ENCODE peak calls at places on chromosomes 3 and 15, in six cellular contexts. One of them, this sample, is unnamed.

GRCh38 chr3:27681249-27681748 is 40.8 kb downstream of the EOMES start:
- DNase-seq in ovary: peak; percentile 29
- DNase-seq in PC-3: peak; percentile 82
- DNase-seq in esophagus squamous epithelium: no peak
- DNase-seq in SJSA1: no peak
- DNase-seq in astrocyte: peak; percentile 77
- DNase-seq in this sample: no peak

GRCh38 chr3:98733055-98733777 is 29.9 kb upstream of the ST3GAL6 start:
- DNase-seq in ovary: no peak
- DNase-seq in PC-3: peak; percentile 38
- DNase-seq in esophagus squamous epithelium: no peak
- DNase-seq in SJSA1: no peak
- DNase-seq in astrocyte: peak; percentile 7
- DNase-seq in this sample: peak; percentile 33

GRCh38 chr3:190552969-190553759 is 39.3 kb downstream of the IL1RAP start:
- DNase-seq in ovary: no peak
- DNase-seq in PC-3: no peak
- DNase-seq in esophagus squamous epithelium: no peak
- DNase-seq in SJSA1: no peak
- DNase-seq in astrocyte: no peak
- DNase-seq in this sample: no peak

GRCh38 chr15:95347846-95348245 is 982.7 kb upstream of the NR2F2 start:
- DNase-seq in ovary: no peak
- DNase-seq in PC-3: peak; percentile 8
- DNase-seq in esophagus squamous epithelium: no peak
- DNase-seq in SJSA1: no peak
- DNase-seq in astrocyte: no peak
- DNase-seq in this sample: no peak

GRCh38 chr15:90463381-90463780 is 66.3 kb upstream of the CRTC3 start:
- DNase-seq in ovary: no peak
- DNase-seq in PC-3: peak; percentile 22
- DNase-seq in esophagus squamous epithelium: no peak
- DNase-seq in SJSA1: peak; percentile 51
- DNase-seq in astrocyte: peak; percentile 93
- DNase-seq in this sample: no peak

GRCh38 chr15:70853270-70853854 is 595 bp downstream of the LARP6 start:
- DNase-seq in ovary: peak; percentile 54
- DNase-seq in PC-3: peak; percentile 32
- DNase-seq in esophagus squamous epithelium: no peak
- DNase-seq in SJSA1: peak; percentile 63
- DNase-seq in astrocyte: peak; percentile 60
- DNase-seq in this sample: peak; percentile 60

GRCh38 chr15:36905908-36906307 is 194.4 kb downstream of the MEIS2 start:
- DNase-seq in ovary: no peak
- DNase-seq in PC-3: no peak
- DNase-seq in esophagus squamous epithelium: no peak
- DNase-seq in SJSA1: no peak
- DNase-seq in astrocyte: peak; percentile 85
- DNase-seq in this sample: no peak

GRCh38 chr3:187264946-187265345 is 26.6 kb downstream of the MASP1 start:
- DNase-seq in ovary: no peak
- DNase-seq in PC-3: no peak
- DNase-seq in esophagus squamous epithelium: no peak
- DNase-seq in SJSA1: no peak
- DNase-seq in astrocyte: peak; percentile 59
- DNase-seq in this sample: no peak

GRCh38 chr15:39976291-39977274 is 42.7 kb downstream of the EIF2AK4 start:
- DNase-seq in ovary: peak; percentile 68
- DNase-seq in PC-3: peak; percentile 75
- DNase-seq in esophagus squamous epithelium: no peak
- DNase-seq in SJSA1: peak; percentile 79
- DNase-seq in astrocyte: peak; percentile 53
- DNase-seq in this sample: no peak

GRCh38 chr3:141368062-141368924 is at the start of gene ZBTB38:
- DNase-seq in ovary: peak; percentile 89
- DNase-seq in PC-3: peak; percentile 89
- DNase-seq in esophagus squamous epithelium: peak; percentile 20
- DNase-seq in SJSA1: peak; percentile 98
- DNase-seq in astrocyte: peak; percentile 95
- DNase-seq in this sample: peak; percentile 93

GRCh38 chr3:171744055-171744741 is 66.1 kb downstream of the PLD1 start:
- DNase-seq in ovary: no peak
- DNase-seq in PC-3: no peak
- DNase-seq in esophagus squamous epithelium: no peak
- DNase-seq in SJSA1: no peak
- DNase-seq in astrocyte: no peak
- DNase-seq in this sample: no peak

GRCh38 chr15:88193415-88193814 is 63.1 kb downstream of the NTRK3 start:
- DNase-seq in ovary: no peak
- DNase-seq in PC-3: no peak
- DNase-seq in esophagus squamous epithelium: no peak
- DNase-seq in SJSA1: no peak
- DNase-seq in astrocyte: no peak
- DNase-seq in this sample: no peak

GRCh38 chr3:54954019-54954418 is 26.2 kb upstream of the LRTM1 start:
- DNase-seq in ovary: no peak
- DNase-seq in PC-3: peak; percentile 53
- DNase-seq in esophagus squamous epithelium: no peak
- DNase-seq in SJSA1: peak; percentile 63
- DNase-seq in astrocyte: peak; percentile 94
- DNase-seq in this sample: peak; percentile 60

GRCh38 chr3:53523346-53523745 is 28.9 kb downstream of the CACNA1D start:
- DNase-seq in ovary: no peak
- DNase-seq in PC-3: no peak
- DNase-seq in esophagus squamous epithelium: no peak
- DNase-seq in SJSA1: no peak
- DNase-seq in astrocyte: no peak
- DNase-seq in this sample: no peak

GRCh38 chr15:73165844-73166243 is 113.6 kb downstream of the NEO1 start:
- DNase-seq in ovary: no peak
- DNase-seq in PC-3: no peak
- DNase-seq in esophagus squamous epithelium: no peak
- DNase-seq in SJSA1: no peak
- DNase-seq in astrocyte: no peak
- DNase-seq in this sample: no peak

GRCh38 chr3:101036676-101037075 is 43.5 kb upstream of the ABI3BP start:
- DNase-seq in ovary: no peak
- DNase-seq in PC-3: no peak
- DNase-seq in esophagus squamous epithelium: no peak
- DNase-seq in SJSA1: no peak
- DNase-seq in astrocyte: peak; percentile 29
- DNase-seq in this sample: no peak

GRCh38 chr15:58396181-58396580 is 35.6 kb upstream of the LIPC start:
- DNase-seq in ovary: no peak
- DNase-seq in PC-3: peak; percentile 82
- DNase-seq in esophagus squamous epithelium: no peak
- DNase-seq in SJSA1: no peak
- DNase-seq in astrocyte: peak; percentile 84
- DNase-seq in this sample: peak; percentile 83

GRCh38 chr3:182740710-182741109 is 52.6 kb upstream of the ATP11B start:
- DNase-seq in ovary: no peak
- DNase-seq in PC-3: peak; percentile 87
- DNase-seq in esophagus squamous epithelium: no peak
- DNase-seq in SJSA1: no peak
- DNase-seq in astrocyte: no peak
- DNase-seq in this sample: no peak

GRCh38 chr3:20055020-20055775 is 15.0 kb downstream of the KAT2B start:
- DNase-seq in ovary: no peak
- DNase-seq in PC-3: no peak
- DNase-seq in esophagus squamous epithelium: no peak
- DNase-seq in SJSA1: no peak
- DNase-seq in astrocyte: no peak
- DNase-seq in this sample: no peak

GRCh38 chr3:88810455-88810854 is 297.0 kb upstream of the EPHA3 start:
- DNase-seq in ovary: no peak
- DNase-seq in PC-3: no peak
- DNase-seq in esophagus squamous epithelium: no peak
- DNase-seq in SJSA1: no peak
- DNase-seq in astrocyte: peak; percentile 58
- DNase-seq in this sample: no peak

GRCh38 chr15:90814193-90814811 is 54.1 kb upstream of the FURIN start:
- DNase-seq in ovary: no peak
- DNase-seq in PC-3: no peak
- DNase-seq in esophagus squamous epithelium: no peak
- DNase-seq in SJSA1: peak; percentile 74
- DNase-seq in astrocyte: peak; percentile 42
- DNase-seq in this sample: no peak

GRCh38 chr15:56464893-56465520 is at the start of gene MNS1:
- DNase-seq in ovary: peak; percentile 87
- DNase-seq in PC-3: peak; percentile 95
- DNase-seq in esophagus squamous epithelium: peak; percentile 48
- DNase-seq in SJSA1: peak; percentile 90
- DNase-seq in astrocyte: peak; percentile 95
- DNase-seq in this sample: peak; percentile 94
- H3K4me3 ChIP-seq in ovary: peak within 1 kb of the TSS; percentile 51
- H3K4me3 ChIP-seq in PC-3: peak within 1 kb of the TSS; percentile 80
- H3K4me3 ChIP-seq in esophagus squamous epithelium: peak within 1 kb of the TSS; percentile 80
- H3K4me3 ChIP-seq in SJSA1: peak within 1 kb of the TSS; percentile 54
- H3K4me3 ChIP-seq in astrocyte: peak within 1 kb of the TSS; percentile 91
- H3K4me3 ChIP-seq in this sample: peak within 1 kb of the TSS; percentile 71

GRCh38 chr3:169666501-169667379 is 3.2 kb upstream of the MECOM start:
- DNase-seq in ovary: no peak
- DNase-seq in PC-3: no peak
- DNase-seq in esophagus squamous epithelium: no peak
- DNase-seq in SJSA1: no peak
- DNase-seq in astrocyte: no peak
- DNase-seq in this sample: no peak

GRCh38 chr3:169667380-169667671 is 3.8 kb upstream of the MECOM start:
- DNase-seq in ovary: no peak
- DNase-seq in PC-3: no peak
- DNase-seq in esophagus squamous epithelium: no peak
- DNase-seq in SJSA1: no peak
- DNase-seq in astrocyte: no peak
- DNase-seq in this sample: no peak

GRCh38 chr3:169666079-169666436 is 2.5 kb upstream of the MECOM start:
- DNase-seq in ovary: no peak
- DNase-seq in PC-3: no peak
- DNase-seq in esophagus squamous epithelium: no peak
- DNase-seq in SJSA1: no peak
- DNase-seq in astrocyte: no peak
- DNase-seq in this sample: no peak

GRCh38 chr3:169664034-169664820 is 715 bp upstream of the MECOM start:
- DNase-seq in ovary: no peak
- DNase-seq in PC-3: peak; percentile 22
- DNase-seq in esophagus squamous epithelium: no peak
- DNase-seq in SJSA1: no peak
- DNase-seq in astrocyte: no peak
- DNase-seq in this sample: no peak

GRCh38 chr3:169665264-169666078 is 2.0 kb upstream of the MECOM start:
- DNase-seq in ovary: no peak
- DNase-seq in PC-3: no peak
- DNase-seq in esophagus squamous epithelium: no peak
- DNase-seq in SJSA1: no peak
- DNase-seq in astrocyte: no peak
- DNase-seq in this sample: no peak
- H3K27me3 ChIP-seq in ovary: no peaks in the 10 kb centered on the region
- H3K27me3 ChIP-seq in PC-3: no peaks in the 10 kb centered on the region
- H3K27me3 ChIP-seq in esophagus squamous epithelium: peaks cover 100% of the 10 kb centered on the region
- H3K27me3 ChIP-seq in SJSA1: peaks cover 73% of the 10 kb centered on the region
- H3K27me3 ChIP-seq in astrocyte: peaks cover 78% of the 10 kb centered on the region
- H3K27me3 ChIP-seq in this sample: peaks cover 81% of the 10 kb centered on the region

GRCh38 chr15:27036210-27036609 is 65.2 kb downstream of the GABRG3 start:
- DNase-seq in ovary: no peak
- DNase-seq in PC-3: no peak
- DNase-seq in esophagus squamous epithelium: no peak
- DNase-seq in SJSA1: no peak
- DNase-seq in astrocyte: no peak
- DNase-seq in this sample: no peak

GRCh38 chr15:27042646-27043045 is 71.7 kb downstream of the GABRG3 start:
- DNase-seq in ovary: no peak
- DNase-seq in PC-3: no peak
- DNase-seq in esophagus squamous epithelium: no peak
- DNase-seq in SJSA1: no peak
- DNase-seq in astrocyte: no peak
- DNase-seq in this sample: no peak

GRCh38 chr15:27043770-27044169 is 72.8 kb downstream of the GABRG3 start:
- DNase-seq in ovary: no peak
- DNase-seq in PC-3: no peak
- DNase-seq in esophagus squamous epithelium: no peak
- DNase-seq in SJSA1: no peak
- DNase-seq in astrocyte: no peak
- DNase-seq in this sample: no peak

GRCh38 chr15:27042230-27042629 is 71.2 kb downstream of the GABRG3 start:
- DNase-seq in ovary: no peak
- DNase-seq in PC-3: no peak
- DNase-seq in esophagus squamous epithelium: no peak
- DNase-seq in SJSA1: no peak
- DNase-seq in astrocyte: no peak
- DNase-seq in this sample: no peak

GRCh38 chr15:27039163-27039562 is 68.2 kb downstream of the GABRG3 start:
- DNase-seq in ovary: no peak
- DNase-seq in PC-3: no peak
- DNase-seq in esophagus squamous epithelium: no peak
- DNase-seq in SJSA1: no peak
- DNase-seq in astrocyte: no peak
- DNase-seq in this sample: no peak
- H3K9me3 ChIP-seq in ovary: no peaks in the 10 kb centered on the region
- H3K9me3 ChIP-seq in PC-3: no peaks in the 10 kb centered on the region
- H3K9me3 ChIP-seq in esophagus squamous epithelium: no peaks in the 10 kb centered on the region
- H3K9me3 ChIP-seq in SJSA1: no peaks in the 10 kb centered on the region
- H3K9me3 ChIP-seq in astrocyte: no peaks in the 10 kb centered on the region
- H3K9me3 ChIP-seq in this sample: no peaks in the 10 kb centered on the region

GRCh38 chr3:128851601-128852000 is 27.8 kb upstream of the ACAD9 start:
- DNase-seq in ovary: no peak
- DNase-seq in PC-3: no peak
- DNase-seq in esophagus squamous epithelium: no peak
- DNase-seq in SJSA1: no peak
- DNase-seq in astrocyte: no peak
- DNase-seq in this sample: no peak

GRCh38 chr3:128855574-128855973 is 23.8 kb upstream of the ACAD9 start:
- DNase-seq in ovary: no peak
- DNase-seq in PC-3: no peak
- DNase-seq in esophagus squamous epithelium: no peak
- DNase-seq in SJSA1: no peak
- DNase-seq in astrocyte: no peak
- DNase-seq in this sample: no peak

GRCh38 chr3:128850544-128850943 is 28.9 kb upstream of the ACAD9 start:
- DNase-seq in ovary: no peak
- DNase-seq in PC-3: no peak
- DNase-seq in esophagus squamous epithelium: no peak
- DNase-seq in SJSA1: no peak
- DNase-seq in astrocyte: no peak
- DNase-seq in this sample: no peak

GRCh38 chr3:128854382-128854939 is 25.0 kb upstream of the ACAD9 start:
- DNase-seq in ovary: no peak
- DNase-seq in PC-3: no peak
- DNase-seq in esophagus squamous epithelium: no peak
- DNase-seq in SJSA1: no peak
- DNase-seq in astrocyte: no peak
- DNase-seq in this sample: no peak

DNA sequence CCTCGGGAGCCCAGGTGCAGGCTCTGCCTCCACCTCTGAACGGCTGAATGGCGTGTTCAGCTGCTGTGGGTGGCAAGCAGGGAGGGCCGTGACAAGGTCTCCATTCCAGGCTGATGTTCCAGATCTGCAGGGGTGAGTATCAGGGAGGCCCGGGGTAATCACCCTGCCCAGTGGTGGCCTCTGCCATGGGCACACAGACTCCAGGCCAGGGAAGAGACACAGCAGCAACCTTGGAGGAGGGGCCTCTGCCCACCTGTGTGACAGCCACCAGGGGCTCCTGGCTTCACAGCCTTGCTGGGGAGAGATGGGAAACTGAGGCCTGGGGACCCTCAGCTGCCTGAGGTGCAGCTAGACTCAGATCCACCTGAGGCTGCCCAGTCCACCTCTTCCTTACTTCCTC is 25.6 kb upstream of the ACAD9 start:
- DNase-seq in ovary: no peak
- DNase-seq in PC-3: no peak
- DNase-seq in esophagus squamous epithelium: no peak
- DNase-seq in SJSA1: no peak
- DNase-seq in astrocyte: no peak
- DNase-seq in this sample: no peak
- H3K4me3 ChIP-seq in ovary: no peak overlapping the region
- H3K4me3 ChIP-seq in PC-3: no peak overlapping the region
- H3K4me3 ChIP-seq in esophagus squamous epithelium: no peak overlapping the region
- H3K4me3 ChIP-seq in SJSA1: no peak overlapping the region
- H3K4me3 ChIP-seq in astrocyte: no peak overlapping the region
- H3K4me3 ChIP-seq in this sample: no peak overlapping the region

This sample was measured in MG63.